ENCODE peak calls at places on chromosomes 3 and 15, in six cellular contexts. D is HCT116, M is HepG2, Z is H1, L is K562, R is GM12878. A is an unnamed sample.

GRCh38 chr3:70558955-70559354 is 246.5 kb upstream of the MDFIC2 start:
- DNase-seq in D (no peak), M (no peak), Z (no peak), L (no peak), R (no peak), A (no peak)

GRCh38 chr15:60669351-60669750 is 190.4 kb upstream of the ICE2 start:
- DNase-seq in D (no peak), M (no peak), Z (no peak), L (no peak), R (no peak), A (no peak)

GRCh38 chr15:71237456-71238188 is 122.4 kb downstream of the THSD4 start:
- DNase-seq in D (peak), M (peak), Z (no peak), L (peak), R (no peak), A (no peak)

GRCh38 chr15:67403428-67403827 is 117.5 kb upstream of the C15orf61 start:
- DNase-seq in D (no peak), M (no peak), Z (no peak), L (no peak), R (no peak), A (no peak)

GRCh38 chr3:55701997-55702396 is 214.9 kb upstream of the WNT5A start:
- DNase-seq in D (no peak), M (no peak), Z (no peak), L (no peak), R (no peak), A (no peak)

GRCh38 chr3:60094392-60094947 is 1044.6 kb upstream of the CFAP20DC start:
- DNase-seq in D (no peak), M (no peak), Z (no peak), L (no peak), R (no peak), A (no peak)

GRCh38 chr3:141271279-141272033 is 39.8 kb downstream of the PXYLP1 start:
- DNase-seq in D (no peak), M (peak), Z (no peak), L (no peak), R (no peak), A (no peak)

GRCh38 chr3:59774613-59775012 is 724.8 kb upstream of the CFAP20DC start:
- DNase-seq in D (no peak), M (no peak), Z (no peak), L (no peak), R (no peak), A (no peak)

GRCh38 chr15:55786341-55786740 is 43.4 kb upstream of the PRTG start:
- DNase-seq in D (no peak), M (peak), Z (no peak), L (no peak), R (no peak), A (no peak)

GRCh38 chr3:151813777-151814176 is at the start of gene AADAC:
- DNase-seq in D (no peak), M (no peak), Z (no peak), L (no peak), R (no peak), A (no peak)

GRCh38 chr3:65829228-65829627 is 209.5 kb downstream of the MAGI1 start:
- DNase-seq in D (no peak), M (no peak), Z (no peak), L (no peak), R (no peak), A (no peak)

GRCh38 chr3:87691109-87691508 is 367.7 kb downstream of the CGGBP1 start:
- DNase-seq in D (no peak), M (no peak), Z (no peak), L (no peak), R (no peak), A (no peak)

GRCh38 chr3:14492948-14493881 is 46.9 kb downstream of the GRIP2 start:
- DNase-seq in D (no peak), M (no peak), Z (no peak), L (no peak), R (no peak), A (no peak)

GRCh38 chr15:47717036-47717611 is at the start of gene SEMA6D:
- DNase-seq in D (no peak), M (peak), Z (peak), L (peak), R (no peak), A (peak)

GRCh38 chr15:37135225-37135624 is 34.9 kb upstream of the MEIS2 start:
- DNase-seq in D (peak), M (no peak), Z (no peak), L (peak), R (no peak), A (no peak)

GRCh38 chr15:72375846-72376581 is at the start of gene HEXA:
- DNase-seq in D (peak), M (peak), Z (peak), L (peak), R (peak), A (peak)

GRCh38 chr15:72369964-72370363 is 5.8 kb downstream of the HEXA start:
- DNase-seq in D (no peak), M (no peak), Z (no peak), L (no peak), R (no peak), A (no peak)

GRCh38 chr15:72380743-72381142 is 4.9 kb upstream of the HEXA start:
- DNase-seq in D (no peak), M (no peak), Z (no peak), L (no peak), R (no peak), A (no peak)

GRCh38 chr15:72379856-72380255 is 4.0 kb upstream of the HEXA start:
- DNase-seq in D (no peak), M (no peak), Z (no peak), L (no peak), R (no peak), A (no peak)

GRCh38 chr15:72375501-72375845 is 341 bp downstream of the HEXA start:
- DNase-seq in D (no peak), M (no peak), Z (no peak), L (peak), R (no peak), A (no peak)
- TF ChIP-seq ATF3 in D (no peak), M (no peak), Z (no peak), L (no peak), R (no peak), A (no peak)

GRCh38 chr3:105809204-105809893 is 59.5 kb downstream of the CBLB start:
- DNase-seq in D (no peak), M (peak), Z (no peak), L (no peak), R (no peak), A (no peak)

GRCh38 chr3:105811518-105812193 is 57.2 kb downstream of the CBLB start:
- DNase-seq in D (no peak), M (no peak), Z (no peak), L (no peak), R (no peak), A (no peak)

GRCh38 chr3:105812194-105812586 is 56.6 kb downstream of the CBLB start:
- DNase-seq in D (no peak), M (no peak), Z (no peak), L (no peak), R (no peak), A (no peak)

DNA sequence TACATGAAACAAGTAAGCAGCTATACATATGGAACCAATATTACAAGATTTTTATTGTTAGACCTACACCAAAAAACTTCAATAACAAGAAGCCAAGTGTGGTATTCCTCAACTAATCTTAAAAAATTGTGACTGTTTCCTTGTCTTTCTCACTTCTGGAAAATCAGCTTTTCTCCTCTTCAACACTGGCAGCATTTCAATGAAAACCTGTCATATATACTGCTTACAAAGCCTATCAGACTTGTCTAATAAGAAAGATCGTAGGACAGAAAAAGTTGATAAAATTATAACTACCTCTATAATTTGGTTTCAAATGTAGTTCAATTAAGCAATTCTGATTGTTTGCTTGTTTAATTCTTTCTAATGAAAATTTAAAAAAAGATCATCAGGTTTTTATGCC is 55.1 kb downstream of the CBLB start:
- DNase-seq in D (no peak), M (no peak), Z (no peak), L (no peak), R (no peak), A (no peak)
- TF ChIP-seq CTCF in D (no peak), M (no peak), Z (no peak), L (no peak), R (no peak), A (no peak)

GRCh38 chr3:28935141-28935540 is 345.7 kb upstream of the RBMS3 start:
- DNase-seq in D (no peak), M (no peak), Z (no peak), L (no peak), R (no peak), A (no peak)

GRCh38 chr3:28936154-28936553 is 344.7 kb upstream of the RBMS3 start:
- DNase-seq in D (no peak), M (no peak), Z (no peak), L (no peak), R (no peak), A (no peak)

GRCh38 chr3:28940530-28940929 is 340.3 kb upstream of the RBMS3 start:
- DNase-seq in D (no peak), M (no peak), Z (no peak), L (no peak), R (peak), A (no peak)
- TF ChIP-seq ATF3 in D (no peak), M (no peak), Z (no peak), L (no peak), R (no peak), A (no peak)

DNA sequence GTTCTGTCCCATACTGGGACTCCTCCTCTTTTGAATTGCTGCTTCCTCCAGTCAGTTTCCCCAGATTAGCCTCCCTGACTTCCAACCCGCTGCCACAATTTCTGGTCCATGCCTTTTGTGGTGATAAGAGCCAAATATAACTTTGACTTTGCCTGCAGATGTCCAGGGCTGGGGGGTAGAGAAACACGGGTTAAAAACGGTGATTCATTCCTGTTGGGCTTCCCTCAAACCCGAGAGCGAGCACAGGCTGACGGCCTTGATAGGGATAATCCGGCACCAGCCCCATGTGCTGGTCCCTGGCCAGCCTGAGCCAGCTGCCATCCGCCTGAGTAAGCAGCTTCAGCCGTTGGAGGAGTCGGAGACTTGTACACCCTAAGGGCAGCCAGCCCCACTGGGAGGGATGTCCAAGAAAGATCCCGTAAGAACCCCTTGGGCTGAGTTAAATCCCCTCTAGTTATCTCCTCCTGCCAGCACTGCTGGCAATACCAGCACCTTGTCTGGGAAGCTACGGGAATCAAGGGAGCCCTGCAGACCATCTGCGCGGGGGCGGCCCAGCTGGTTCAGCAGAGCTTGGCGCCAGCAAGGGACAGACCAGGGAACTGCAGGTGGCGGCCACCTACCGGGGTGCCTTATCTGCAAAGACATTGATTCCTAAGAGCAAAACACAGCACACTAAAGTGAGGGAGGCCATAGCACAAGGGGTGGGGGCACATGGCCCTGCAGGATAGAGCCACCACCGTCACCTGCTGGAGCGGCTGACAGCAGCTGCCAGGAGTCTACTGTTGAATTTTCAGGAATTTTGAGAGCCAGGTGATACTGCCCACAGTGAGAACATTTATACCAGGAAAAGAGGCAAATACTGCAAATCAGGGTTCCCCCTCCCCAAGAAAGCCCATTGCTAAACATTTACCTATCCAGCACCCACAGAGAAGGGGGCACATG is 18.1 kb downstream of the CSPG4 start:
- DNase-seq in D (no peak), M (peak), Z (no peak), L (peak), R (no peak), A (peak)
- TF ChIP-seq CTCF in D (peak), M (peak), Z (peak), L (peak), R (peak), A (no peak)

GRCh38 chr3:107545680-107546120 is 22.9 kb downstream of the BBX start:
- DNase-seq in D (no peak), M (no peak), Z (no peak), L (no peak), R (no peak), A (no peak)

GRCh38 chr3:107543666-107544065 is 20.9 kb downstream of the BBX start:
- DNase-seq in D (no peak), M (peak), Z (no peak), L (no peak), R (no peak), A (no peak)

GRCh38 chr3:107540857-107541256 is 18.1 kb downstream of the BBX start:
- DNase-seq in D (no peak), M (no peak), Z (no peak), L (no peak), R (no peak), A (no peak)

GRCh38 chr3:107548601-107549000 is 25.8 kb downstream of the BBX start:
- DNase-seq in D (no peak), M (no peak), Z (no peak), L (no peak), R (no peak), A (no peak)

GRCh38 chr3:107542665-107543064 is 19.9 kb downstream of the BBX start:
- DNase-seq in D (no peak), M (no peak), Z (no peak), L (no peak), R (no peak), A (no peak)
- TF ChIP-seq ATF3 in D (no peak), M (no peak), Z (no peak), L (no peak), R (no peak), A (no peak)

A was measured in WTC11.